ENCODE peak calls at places on chromosomes 7 and 10, in ten cellular contexts. One of them, this sample, is unnamed.
A peak's percentile ranks its signal among the peaks of the same experiment; 100 is the strongest.

GRCh38 chr7:90216080-90216674 is 4.6 kb downstream of the STEAP2 start:
- DNase-seq in CD4-positive, CD25-positive, alpha-beta regulatory T cell: no peak
- DNase-seq in body of pancreas: no peak
- DNase-seq in iPS DF 6.9: no peak
- DNase-seq in mucosa of descending colon: no peak
- DNase-seq in tibial artery: no peak
- DNase-seq in heart right ventricle: no peak
- DNase-seq in left lung: no peak
- DNase-seq in adrenal gland: no peak
- DNase-seq in breast epithelium: no peak
- DNase-seq in this sample: no peak

GRCh38 chr7:94061316-94061715 is 57.2 kb upstream of the BET1 start:
- DNase-seq in left lung: no peak
- DNase-seq in body of pancreas: no peak
- DNase-seq in CD4-positive, CD25-positive, alpha-beta regulatory T cell: no peak
- DNase-seq in adrenal gland: no peak
- DNase-seq in iPS DF 6.9: no peak
- DNase-seq in heart right ventricle: no peak
- DNase-seq in breast epithelium: no peak
- DNase-seq in mucosa of descending colon: no peak
- DNase-seq in tibial artery: no peak
- DNase-seq in this sample: no peak

GRCh38 chr7:134936893-134937520 is 49.3 kb upstream of the AGBL3 start:
- DNase-seq in body of pancreas: no peak
- DNase-seq in adrenal gland: no peak
- DNase-seq in iPS DF 6.9: no peak
- DNase-seq in left lung: no peak
- DNase-seq in breast epithelium: no peak
- DNase-seq in tibial artery: no peak
- DNase-seq in CD4-positive, CD25-positive, alpha-beta regulatory T cell: no peak
- DNase-seq in mucosa of descending colon: no peak
- DNase-seq in heart right ventricle: no peak
- DNase-seq in this sample: no peak

GRCh38 chr7:141251180-141251579 is 177.3 kb downstream of the TMEM178B start:
- DNase-seq in breast epithelium: no peak
- DNase-seq in adrenal gland: no peak
- DNase-seq in mucosa of descending colon: no peak
- DNase-seq in heart right ventricle: no peak
- DNase-seq in tibial artery: no peak
- DNase-seq in iPS DF 6.9: no peak
- DNase-seq in CD4-positive, CD25-positive, alpha-beta regulatory T cell: no peak
- DNase-seq in body of pancreas: peak; percentile 28
- DNase-seq in left lung: no peak
- DNase-seq in this sample: no peak

GRCh38 chr10:112094984-112095383 is 88.6 kb downstream of the GPAM start:
- DNase-seq in breast epithelium: no peak
- DNase-seq in adrenal gland: no peak
- DNase-seq in left lung: no peak
- DNase-seq in iPS DF 6.9: no peak
- DNase-seq in CD4-positive, CD25-positive, alpha-beta regulatory T cell: no peak
- DNase-seq in heart right ventricle: no peak
- DNase-seq in body of pancreas: no peak
- DNase-seq in tibial artery: no peak
- DNase-seq in mucosa of descending colon: no peak
- DNase-seq in this sample: no peak

GRCh38 chr10:116626815-116627214 is 6.1 kb downstream of the PNLIPRP2 start:
- DNase-seq in iPS DF 6.9: no peak
- DNase-seq in left lung: no peak
- DNase-seq in heart right ventricle: no peak
- DNase-seq in adrenal gland: no peak
- DNase-seq in CD4-positive, CD25-positive, alpha-beta regulatory T cell: no peak
- DNase-seq in tibial artery: no peak
- DNase-seq in mucosa of descending colon: no peak
- DNase-seq in body of pancreas: no peak
- DNase-seq in breast epithelium: no peak
- DNase-seq in this sample: no peak

GRCh38 chr10:12177642-12178041 is 18.0 kb downstream of the NUDT5 start:
- DNase-seq in adrenal gland: no peak
- DNase-seq in mucosa of descending colon: no peak
- DNase-seq in tibial artery: no peak
- DNase-seq in iPS DF 6.9: no peak
- DNase-seq in heart right ventricle: no peak
- DNase-seq in left lung: no peak
- DNase-seq in CD4-positive, CD25-positive, alpha-beta regulatory T cell: no peak
- DNase-seq in body of pancreas: no peak
- DNase-seq in breast epithelium: no peak
- DNase-seq in this sample: no peak

GRCh38 chr7:115478426-115478825 is 552.1 kb downstream of the TFEC start:
- DNase-seq in heart right ventricle: no peak
- DNase-seq in mucosa of descending colon: no peak
- DNase-seq in adrenal gland: no peak
- DNase-seq in CD4-positive, CD25-positive, alpha-beta regulatory T cell: no peak
- DNase-seq in left lung: no peak
- DNase-seq in body of pancreas: no peak
- DNase-seq in iPS DF 6.9: no peak
- DNase-seq in tibial artery: no peak
- DNase-seq in breast epithelium: no peak
- DNase-seq in this sample: no peak

GRCh38 chr7:55156919-55157318 is 138.1 kb downstream of the EGFR start:
- DNase-seq in breast epithelium: no peak
- DNase-seq in CD4-positive, CD25-positive, alpha-beta regulatory T cell: no peak
- DNase-seq in left lung: no peak
- DNase-seq in adrenal gland: no peak
- DNase-seq in tibial artery: no peak
- DNase-seq in mucosa of descending colon: no peak
- DNase-seq in iPS DF 6.9: no peak
- DNase-seq in heart right ventricle: no peak
- DNase-seq in body of pancreas: no peak
- DNase-seq in this sample: no peak

DNA sequence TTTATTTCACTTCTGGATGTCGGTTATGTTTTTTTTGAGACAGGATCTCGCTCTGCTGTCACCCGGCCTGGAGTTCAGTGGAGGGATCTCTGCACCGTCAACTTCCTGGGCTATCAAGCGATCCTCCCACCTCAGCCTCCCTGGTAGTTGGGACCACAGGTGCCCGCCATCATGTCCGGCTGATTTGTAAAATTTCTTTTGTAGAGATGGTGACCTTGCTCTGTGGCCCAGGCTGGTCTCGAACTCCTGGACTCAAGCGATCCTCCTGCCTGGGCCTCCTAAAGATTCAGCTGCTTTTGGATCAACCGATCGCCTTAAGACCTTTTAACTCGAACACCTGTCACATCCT is 606 bp upstream of the RABGEF1 start:
- DNase-seq in mucosa of descending colon: no peak
- DNase-seq in adrenal gland: no peak
- DNase-seq in heart right ventricle: no peak
- DNase-seq in CD4-positive, CD25-positive, alpha-beta regulatory T cell: no peak
- DNase-seq in body of pancreas: no peak
- DNase-seq in left lung: no peak
- DNase-seq in iPS DF 6.9: no peak
- DNase-seq in breast epithelium: no peak
- DNase-seq in tibial artery: no peak
- DNase-seq in this sample: no peak
- H3K4me3 ChIP-seq in mucosa of descending colon: peak overlapping the region; percentile 99
- H3K4me3 ChIP-seq in adrenal gland: peak overlapping the region; percentile 99
- H3K4me3 ChIP-seq in heart right ventricle: peak overlapping the region; percentile 99
- H3K4me3 ChIP-seq in CD4-positive, CD25-positive, alpha-beta regulatory T cell: peak overlapping the region; percentile 86
- H3K4me3 ChIP-seq in body of pancreas: peak overlapping the region; percentile 91
- H3K4me3 ChIP-seq in left lung: peak overlapping the region; percentile 81
- H3K4me3 ChIP-seq in iPS DF 6.9: peak overlapping the region; percentile 71
- H3K4me3 ChIP-seq in breast epithelium: peak overlapping the region; percentile 74
- H3K4me3 ChIP-seq in tibial artery: peak overlapping the region; percentile 92
- H3K4me3 ChIP-seq in this sample: peak overlapping the region; percentile 93

GRCh38 chr7:157855452-157856213 is 518.8 kb downstream of the DNAJB6 start:
- DNase-seq in body of pancreas: no peak
- DNase-seq in left lung: no peak
- DNase-seq in mucosa of descending colon: no peak
- DNase-seq in heart right ventricle: no peak
- DNase-seq in CD4-positive, CD25-positive, alpha-beta regulatory T cell: no peak
- DNase-seq in iPS DF 6.9: no peak
- DNase-seq in tibial artery: no peak
- DNase-seq in breast epithelium: no peak
- DNase-seq in adrenal gland: no peak
- DNase-seq in this sample: no peak

GRCh38 chr7:157855016-157855415 is 518.2 kb downstream of the DNAJB6 start:
- DNase-seq in left lung: no peak
- DNase-seq in CD4-positive, CD25-positive, alpha-beta regulatory T cell: no peak
- DNase-seq in breast epithelium: no peak
- DNase-seq in body of pancreas: no peak
- DNase-seq in iPS DF 6.9: no peak
- DNase-seq in mucosa of descending colon: no peak
- DNase-seq in heart right ventricle: no peak
- DNase-seq in adrenal gland: no peak
- DNase-seq in tibial artery: no peak
- DNase-seq in this sample: no peak

GRCh38 chr7:157854066-157854891 is 517.5 kb downstream of the DNAJB6 start:
- DNase-seq in breast epithelium: no peak
- DNase-seq in left lung: peak; percentile 90
- DNase-seq in mucosa of descending colon: peak; percentile 44
- DNase-seq in heart right ventricle: peak; percentile 52
- DNase-seq in tibial artery: peak; percentile 80
- DNase-seq in iPS DF 6.9: no peak
- DNase-seq in body of pancreas: no peak
- DNase-seq in CD4-positive, CD25-positive, alpha-beta regulatory T cell: no peak
- DNase-seq in adrenal gland: peak; percentile 69
- DNase-seq in this sample: no peak

GRCh38 chr7:157853076-157853788 is 516.4 kb downstream of the DNAJB6 start:
- DNase-seq in left lung: no peak
- DNase-seq in breast epithelium: no peak
- DNase-seq in iPS DF 6.9: no peak
- DNase-seq in heart right ventricle: no peak
- DNase-seq in CD4-positive, CD25-positive, alpha-beta regulatory T cell: no peak
- DNase-seq in tibial artery: no peak
- DNase-seq in mucosa of descending colon: no peak
- DNase-seq in adrenal gland: no peak
- DNase-seq in body of pancreas: no peak
- DNase-seq in this sample: no peak

DNA sequence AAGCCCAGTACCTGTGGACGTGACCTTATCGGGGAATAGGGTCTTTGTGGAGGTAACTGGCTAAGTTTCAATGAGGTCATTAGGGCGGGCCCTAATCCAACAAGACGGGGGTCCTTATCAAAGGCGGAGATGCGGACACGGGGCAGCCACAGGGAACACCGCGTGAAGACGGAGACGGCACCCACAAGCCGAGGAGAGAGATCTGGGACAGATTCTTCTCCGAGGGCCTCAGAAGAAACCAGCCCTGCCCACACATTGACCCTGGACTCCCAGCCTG is 516.9 kb downstream of the DNAJB6 start:
- DNase-seq in mucosa of descending colon: no peak
- DNase-seq in breast epithelium: no peak
- DNase-seq in heart right ventricle: no peak
- DNase-seq in body of pancreas: no peak
- DNase-seq in iPS DF 6.9: no peak
- DNase-seq in CD4-positive, CD25-positive, alpha-beta regulatory T cell: no peak
- DNase-seq in left lung: no peak
- DNase-seq in adrenal gland: no peak
- DNase-seq in tibial artery: no peak
- DNase-seq in this sample: no peak
- H3K9me3 ChIP-seq in mucosa of descending colon: no peaks in the 10 kb centered on the region
- H3K9me3 ChIP-seq in breast epithelium: no peaks in the 10 kb centered on the region
- H3K9me3 ChIP-seq in heart right ventricle: no peaks in the 10 kb centered on the region
- H3K9me3 ChIP-seq in body of pancreas: no peaks in the 10 kb centered on the region
- H3K9me3 ChIP-seq in iPS DF 6.9: peaks cover 28% of the 10 kb centered on the region
- H3K9me3 ChIP-seq in CD4-positive, CD25-positive, alpha-beta regulatory T cell: no peaks in the 10 kb centered on the region
- H3K9me3 ChIP-seq in left lung: no peaks in the 10 kb centered on the region
- H3K9me3 ChIP-seq in adrenal gland: no peaks in the 10 kb centered on the region
- H3K9me3 ChIP-seq in tibial artery: peaks cover under 1% of the 10 kb centered on the region
- H3K9me3 ChIP-seq in this sample: no peaks in the 10 kb centered on the region

GRCh38 chr10:103635580-103635979 is 142.1 kb downstream of the NEURL1 start:
- DNase-seq in CD4-positive, CD25-positive, alpha-beta regulatory T cell: no peak
- DNase-seq in mucosa of descending colon: no peak
- DNase-seq in adrenal gland: peak; percentile 46
- DNase-seq in body of pancreas: no peak
- DNase-seq in breast epithelium: no peak
- DNase-seq in tibial artery: no peak
- DNase-seq in heart right ventricle: peak; percentile 45
- DNase-seq in iPS DF 6.9: no peak
- DNase-seq in left lung: no peak
- DNase-seq in this sample: no peak

GRCh38 chr10:103636996-103637395 is 143.5 kb downstream of the NEURL1 start:
- DNase-seq in body of pancreas: no peak
- DNase-seq in heart right ventricle: no peak
- DNase-seq in tibial artery: peak; percentile 86
- DNase-seq in left lung: no peak
- DNase-seq in breast epithelium: no peak
- DNase-seq in iPS DF 6.9: no peak
- DNase-seq in CD4-positive, CD25-positive, alpha-beta regulatory T cell: no peak
- DNase-seq in mucosa of descending colon: no peak
- DNase-seq in adrenal gland: peak; percentile 60
- DNase-seq in this sample: no peak

GRCh38 chr10:103637855-103638561 is 144.5 kb downstream of the NEURL1 start:
- DNase-seq in heart right ventricle: peak; percentile 73
- DNase-seq in mucosa of descending colon: peak; percentile 48
- DNase-seq in iPS DF 6.9: no peak
- DNase-seq in tibial artery: peak; percentile 99
- DNase-seq in body of pancreas: peak; percentile 81
- DNase-seq in left lung: peak; percentile 57
- DNase-seq in breast epithelium: peak; percentile 67
- DNase-seq in adrenal gland: peak; percentile 96
- DNase-seq in CD4-positive, CD25-positive, alpha-beta regulatory T cell: no peak
- DNase-seq in this sample: no peak

GRCh38 chr10:103638948-103639347 is 145.4 kb downstream of the NEURL1 start:
- DNase-seq in tibial artery: no peak
- DNase-seq in body of pancreas: no peak
- DNase-seq in mucosa of descending colon: no peak
- DNase-seq in iPS DF 6.9: no peak
- DNase-seq in breast epithelium: no peak
- DNase-seq in left lung: no peak
- DNase-seq in heart right ventricle: no peak
- DNase-seq in adrenal gland: no peak
- DNase-seq in CD4-positive, CD25-positive, alpha-beta regulatory T cell: no peak
- DNase-seq in this sample: no peak

DNA sequence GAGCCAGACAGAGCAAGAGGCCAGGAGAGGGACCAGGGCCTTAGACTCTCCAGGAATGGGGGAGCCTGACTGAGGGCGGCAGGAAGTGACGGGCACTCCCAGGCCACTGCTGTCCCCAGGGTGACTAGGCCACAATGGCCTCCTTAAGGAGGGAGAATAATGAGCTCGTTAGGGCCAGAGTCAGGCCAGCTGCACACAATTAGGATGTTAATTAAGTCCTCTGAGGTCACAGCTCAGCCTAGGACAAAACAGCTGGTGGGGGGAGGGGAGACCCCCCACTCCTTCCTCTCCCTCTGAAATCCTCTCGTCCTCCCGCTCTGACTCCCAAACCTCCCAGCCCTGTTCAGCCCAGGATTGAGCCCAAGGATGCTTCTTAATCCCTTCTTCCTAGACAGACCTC is 143.0 kb downstream of the NEURL1 start:
- DNase-seq in mucosa of descending colon: no peak
- DNase-seq in body of pancreas: no peak
- DNase-seq in CD4-positive, CD25-positive, alpha-beta regulatory T cell: no peak
- DNase-seq in adrenal gland: no peak
- DNase-seq in tibial artery: no peak
- DNase-seq in breast epithelium: no peak
- DNase-seq in heart right ventricle: no peak
- DNase-seq in left lung: no peak
- DNase-seq in iPS DF 6.9: peak; percentile 50
- DNase-seq in this sample: no peak
- H3K4me3 ChIP-seq in mucosa of descending colon: no peak overlapping the region
- H3K4me3 ChIP-seq in body of pancreas: no peak overlapping the region
- H3K4me3 ChIP-seq in CD4-positive, CD25-positive, alpha-beta regulatory T cell: no peak overlapping the region
- H3K4me3 ChIP-seq in adrenal gland: no peak overlapping the region
- H3K4me3 ChIP-seq in tibial artery: no peak overlapping the region
- H3K4me3 ChIP-seq in breast epithelium: no peak overlapping the region
- H3K4me3 ChIP-seq in heart right ventricle: no peak overlapping the region
- H3K4me3 ChIP-seq in left lung: no peak overlapping the region
- H3K4me3 ChIP-seq in iPS DF 6.9: no peak overlapping the region
- H3K4me3 ChIP-seq in this sample: no peak overlapping the region

GRCh38 chr10:133527779-133528271 is 662 bp downstream of the CYP2E1 start:
- DNase-seq in iPS DF 6.9: no peak
- DNase-seq in breast epithelium: no peak
- DNase-seq in CD4-positive, CD25-positive, alpha-beta regulatory T cell: no peak
- DNase-seq in mucosa of descending colon: no peak
- DNase-seq in heart right ventricle: no peak
- DNase-seq in adrenal gland: no peak
- DNase-seq in body of pancreas: peak; percentile 59
- DNase-seq in tibial artery: no peak
- DNase-seq in left lung: no peak
- DNase-seq in this sample: no peak
- H3K9me3 ChIP-seq in iPS DF 6.9: peaks cover 19% of the 10 kb centered on the region
- H3K9me3 ChIP-seq in breast epithelium: peaks cover 19% of the 10 kb centered on the region
- H3K9me3 ChIP-seq in CD4-positive, CD25-positive, alpha-beta regulatory T cell: peaks cover 14% of the 10 kb centered on the region
- H3K9me3 ChIP-seq in mucosa of descending colon: peaks cover 12% of the 10 kb centered on the region
- H3K9me3 ChIP-seq in heart right ventricle: peaks cover 17% of the 10 kb centered on the region
- H3K9me3 ChIP-seq in adrenal gland: peaks cover 10% of the 10 kb centered on the region
- H3K9me3 ChIP-seq in body of pancreas: no peaks in the 10 kb centered on the region
- H3K9me3 ChIP-seq in tibial artery: peaks cover 8% of the 10 kb centered on the region
- H3K9me3 ChIP-seq in left lung: no peaks in the 10 kb centered on the region
- H3K9me3 ChIP-seq in this sample: no peaks in the 10 kb centered on the region